ENCODE peak calls at places on chromosomes 12 and 14, in four cellular contexts. B is AG09319, W is body of pancreas, E is AG04450. R is an unnamed sample.
A peak's percentile ranks its signal among the peaks of the same experiment; 100 is the strongest.

GRCh38 chr12:56884421-56884820 is 49.8 kb downstream of the SDR9C7 start:
- DNase-seq in B (no peak), E (no peak), W (no peak), R (no peak)

GRCh38 chr14:32738206-32738871 is 200.3 kb upstream of the NPAS3 start:
- DNase-seq in E (no peak), B (no peak), W (no peak), R (no peak)

GRCh38 chr12:98373019-98373554 is 142.3 kb upstream of the TMPO start:
- DNase-seq in E (no peak), B (no peak), W (peak; percentile 3), R (peak; percentile 29)

GRCh38 chr14:39016733-39017095 is 86.3 kb downstream of the SEC23A start:
- DNase-seq in E (no peak), W (no peak), B (no peak), R (no peak)

GRCh38 chr14:77926942-77927341 is 127.0 kb downstream of the ADCK1 start:
- DNase-seq in B (no peak), E (no peak), W (no peak), R (no peak)

GRCh38 chr12:121443911-121444841 is 44.3 kb downstream of the RNF34 start:
- DNase-seq in B (no peak), W (no peak), E (no peak), R (no peak)

GRCh38 chr12:6745751-6746525 is 7.0 kb downstream of the MLF2 start:
- DNase-seq in B (no peak), E (no peak), W (peak; percentile 29), R (no peak)

GRCh38 chr14:60736494-60736893 is 1.9 kb downstream of the MNAT1 start:
- DNase-seq in B (no peak), W (no peak), E (no peak), R (no peak)

GRCh38 chr14:74324945-74325361 is 22.2 kb upstream of the ABCD4 start:
- DNase-seq in B (no peak), E (no peak), W (no peak), R (peak; percentile 37)

GRCh38 chr14:68397827-68398226 is 395.0 kb downstream of the ZFP36L1 start:
- DNase-seq in W (no peak), E (no peak), B (no peak), R (no peak)

GRCh38 chr14:93103392-93104080 is 12.2 kb downstream of the ITPK1 start:
- DNase-seq in W (peak; percentile 54), E (no peak), B (no peak), R (peak; percentile 87)

GRCh38 chr14:82905762-82906161 is 1372.1 kb upstream of the SEL1L start:
- DNase-seq in W (no peak), E (no peak), B (no peak), R (no peak)

GRCh38 chr12:89730060-89730459 is 21.4 kb upstream of the ATP2B1 start:
- DNase-seq in E (no peak), W (no peak), B (no peak), R (no peak)

GRCh38 chr12:127690161-127690560 is 576.8 kb upstream of the TMEM132C start:
- DNase-seq in W (no peak), B (no peak), E (no peak), R (no peak)
- TF ChIP-seq CTCF in W (no peak), B (peak; percentile 6), E (peak; percentile 38), R (no peak)

DNA sequence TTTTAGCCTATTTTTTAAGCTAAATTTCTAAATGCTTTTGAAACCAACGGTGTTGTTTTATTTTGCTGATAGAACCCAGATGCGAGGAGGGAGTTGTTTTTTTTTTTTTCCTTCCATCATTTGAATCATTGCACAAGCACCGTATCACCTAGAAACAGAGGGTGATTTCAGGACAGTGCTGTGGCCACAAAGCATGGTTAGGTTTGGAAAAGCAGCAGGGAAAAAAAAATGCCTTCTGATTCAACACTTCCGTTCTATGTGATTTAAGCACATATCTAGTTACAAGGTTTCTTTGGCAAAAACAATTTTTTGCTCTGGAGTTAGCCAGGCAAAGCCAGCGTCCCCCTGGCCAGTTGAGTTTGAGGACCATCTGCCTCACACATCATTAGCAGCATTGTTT is 17.3 kb upstream of the WNT5B start:
- DNase-seq in E (peak; percentile 76), W (no peak), B (peak; percentile 86), R (no peak)
- TF ChIP-seq CTCF in E (no peak), W (no peak), B (no peak), R (no peak)

DNA sequence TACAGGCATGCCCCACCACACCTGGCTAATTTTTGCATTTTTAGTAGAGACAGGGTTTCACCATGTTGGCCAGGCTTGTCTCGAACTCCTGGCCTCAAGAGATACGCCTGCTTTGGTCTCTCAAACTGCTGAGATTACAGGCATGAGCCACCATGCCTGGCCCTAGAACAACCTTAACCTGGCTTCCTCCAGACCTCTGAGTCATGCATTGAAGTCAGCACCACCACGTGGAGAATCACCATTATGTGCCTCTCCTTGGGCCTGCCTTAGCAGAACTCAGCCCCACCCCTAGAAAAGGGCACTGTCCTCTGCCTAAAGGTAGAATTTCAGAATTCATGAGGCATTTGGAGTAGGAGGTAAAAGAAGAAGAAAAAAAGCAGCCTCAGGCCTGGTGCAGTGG is 49.0 kb downstream of the LIMA1 start:
- DNase-seq in E (no peak), B (no peak), W (no peak), R (no peak)
- TF ChIP-seq CTCF in E (no peak), B (no peak), W (no peak), R (no peak)

GRCh38 chr12:53698948-53699672 is 23.2 kb upstream of the ATP5MC2 start:
- DNase-seq in W (no peak), E (no peak), B (no peak), R (no peak)

GRCh38 chr12:53696655-53697321 is 20.9 kb upstream of the ATP5MC2 start:
- DNase-seq in W (no peak), B (no peak), E (no peak), R (no peak)

GRCh38 chr12:53694746-53695145 is 18.9 kb upstream of the ATP5MC2 start:
- DNase-seq in W (no peak), E (no peak), B (no peak), R (no peak)

GRCh38 chr12:53696285-53696654 is 20.4 kb upstream of the ATP5MC2 start:
- DNase-seq in E (peak; percentile 41), W (peak; percentile 85), B (no peak), R (peak; percentile 85)

GRCh38 chr12:53695148-53696138 is 19.6 kb upstream of the ATP5MC2 start:
- DNase-seq in E (no peak), W (no peak), B (no peak), R (peak; percentile 38)
- TF ChIP-seq CTCF in E (peak; percentile 25), W (no peak), B (no peak), R (no peak)

GRCh38 chr12:75437564-75437963 is 43.0 kb upstream of the GLIPR1 start:
- DNase-seq in E (no peak), W (no peak), B (no peak), R (no peak)
- TF ChIP-seq CTCF in E (peak; percentile 36), W (no peak), B (peak; percentile 14), R (no peak)

DNA sequence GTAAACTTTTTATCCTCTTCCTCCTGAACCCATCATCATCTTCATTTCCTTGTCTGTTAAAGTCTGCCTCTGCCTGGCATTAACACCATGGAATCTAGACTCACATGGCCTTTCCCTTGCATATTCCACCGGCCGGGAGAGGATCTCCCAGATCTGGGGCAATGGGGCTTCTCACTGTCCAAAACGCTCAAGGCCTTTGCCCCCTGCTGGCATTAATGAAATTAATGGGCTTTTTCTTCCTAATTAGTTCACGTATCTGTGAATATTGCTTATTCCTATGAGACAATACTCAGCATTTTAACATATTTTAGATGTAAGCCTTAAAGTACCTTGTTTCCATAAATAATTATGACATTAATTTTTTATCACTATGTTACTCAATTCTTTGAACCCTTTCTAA is 42.9 kb upstream of the CAPRIN2 start:
- DNase-seq in B (no peak), W (no peak), E (no peak), R (no peak)
- TF ChIP-seq CTCF in B (no peak), W (no peak), E (no peak), R (no peak)

GRCh38 chr14:63045612-63046320 is 508 bp upstream of the KCNH5 start:
- DNase-seq in E (peak; percentile 26), W (peak; percentile 20), B (no peak), R (no peak)
- TF ChIP-seq CTCF in E (peak; percentile 15), W (no peak), B (no peak), R (no peak)

DNA sequence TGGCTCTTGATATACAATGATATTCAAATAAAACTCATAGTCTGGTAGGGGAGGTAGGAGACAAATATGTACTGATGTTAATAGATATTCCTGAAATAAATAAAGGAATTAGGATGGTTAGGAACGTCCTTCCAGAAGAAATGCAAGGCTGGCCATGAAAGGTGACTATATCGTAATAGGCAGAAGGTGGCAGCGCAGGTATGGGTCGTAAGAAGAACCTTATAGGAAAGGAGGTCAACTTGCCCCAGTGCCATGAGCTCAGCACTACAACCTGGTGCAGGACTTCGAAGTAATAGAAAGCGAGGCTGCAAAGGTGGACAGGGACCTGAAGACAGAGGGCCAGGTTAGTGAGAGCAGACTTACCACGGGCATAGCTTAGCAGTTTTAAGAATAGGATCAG is 55.3 kb upstream of the FGD4 start:
- DNase-seq in W (no peak), E (no peak), B (no peak), R (no peak)
- TF ChIP-seq CTCF in W (no peak), E (no peak), B (no peak), R (no peak)

DNA sequence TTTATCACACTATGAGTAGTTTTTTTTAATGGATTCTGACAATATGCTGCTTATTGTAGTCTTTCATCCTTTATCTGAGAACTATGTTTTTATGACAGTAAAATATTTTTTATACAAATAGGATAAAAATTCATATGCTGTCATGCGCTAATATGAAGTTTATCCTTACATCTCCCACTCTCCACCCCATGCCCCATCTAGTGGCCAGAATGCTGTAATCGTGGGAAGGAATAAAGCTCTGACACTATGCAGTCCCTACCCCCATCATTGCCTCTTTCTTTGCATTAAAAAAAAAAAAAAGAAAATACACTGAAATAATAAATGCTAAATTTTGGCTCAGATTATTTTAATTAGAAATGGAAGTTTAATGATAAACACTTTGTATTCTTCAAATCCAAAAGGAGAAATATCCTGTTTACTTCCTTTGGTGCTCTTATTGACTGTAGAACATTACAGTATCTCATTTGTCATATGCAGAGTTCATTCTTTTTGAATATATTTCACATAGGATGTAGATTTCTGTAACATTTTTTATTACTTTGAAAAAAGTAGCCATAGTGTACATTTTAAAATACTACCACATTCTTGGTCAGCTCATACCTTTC is 145.9 kb upstream of the SLCO1C1 start:
- DNase-seq in B (no peak), W (no peak), E (no peak), R (no peak)
- TF ChIP-seq CTCF in B (peak; percentile 51), W (peak; percentile 19), E (peak; percentile 89), R (no peak)

DNA sequence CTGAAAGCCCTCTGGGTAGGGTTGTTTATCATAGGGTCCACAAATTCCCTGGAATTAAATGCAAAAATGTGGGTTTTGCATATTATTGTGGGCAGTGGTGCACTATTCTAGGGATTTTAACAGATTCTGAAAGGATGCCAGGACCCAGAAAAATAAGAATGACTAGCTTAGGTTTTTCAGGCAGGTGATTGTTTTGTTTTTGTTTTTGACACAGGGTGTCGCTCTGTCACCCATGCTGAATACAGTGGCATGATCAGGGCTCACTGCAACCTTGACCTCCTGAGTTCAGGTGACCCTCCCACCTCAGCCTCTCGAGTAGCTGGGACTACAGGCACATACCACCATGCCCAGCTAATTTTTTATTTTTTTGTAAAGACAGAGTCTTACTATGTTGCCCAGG is 19.2 kb downstream of the GALNT6 start:
- DNase-seq in W (no peak), E (no peak), B (no peak), R (no peak)
- TF ChIP-seq CTCF in W (no peak), E (no peak), B (no peak), R (no peak)

R was measured in GM20000.